ENCODE peak calls at places on chromosomes 4 and X, in seven cellular contexts. One of them, this sample, is unnamed.

GRCh38 chr4:142420461-142421095 is 425.5 kb downstream of the INPP4B start:
- DNase-seq in fibroblast of lung: no peak
- DNase-seq in AG10803: no peak
- DNase-seq in pancreas: no peak
- DNase-seq in CD8-positive, alpha-beta T cell: no peak
- DNase-seq in fibroblast of villous mesenchyme: no peak
- DNase-seq in foreskin fibroblast: no peak
- DNase-seq in this sample: no peak

GRCh38 chrX:69616520-69617203 is 749 bp downstream of the EDA start:
- DNase-seq in fibroblast of lung: no peak
- DNase-seq in AG10803: no peak
- DNase-seq in pancreas: peak; percentile 45
- DNase-seq in CD8-positive, alpha-beta T cell: peak; percentile 10
- DNase-seq in fibroblast of villous mesenchyme: no peak
- DNase-seq in foreskin fibroblast: no peak
- DNase-seq in this sample: no peak

GRCh38 chr4:6410078-6410477 is 62.3 kb downstream of the PPP2R2C start:
- DNase-seq in fibroblast of lung: no peak
- DNase-seq in AG10803: no peak
- DNase-seq in pancreas: no peak
- DNase-seq in CD8-positive, alpha-beta T cell: no peak
- DNase-seq in fibroblast of villous mesenchyme: no peak
- DNase-seq in foreskin fibroblast: no peak
- DNase-seq in this sample: no peak

GRCh38 chrX:68180501-68181061 is 252.7 kb downstream of the OPHN1 start:
- DNase-seq in fibroblast of lung: no peak
- DNase-seq in AG10803: no peak
- DNase-seq in pancreas: no peak
- DNase-seq in CD8-positive, alpha-beta T cell: no peak
- DNase-seq in fibroblast of villous mesenchyme: no peak
- DNase-seq in foreskin fibroblast: no peak
- DNase-seq in this sample: no peak

GRCh38 chr4:140851032-140851636 is 94.9 kb upstream of the TBC1D9 start:
- DNase-seq in fibroblast of lung: peak; percentile 81
- DNase-seq in AG10803: peak; percentile 57
- DNase-seq in pancreas: no peak
- DNase-seq in CD8-positive, alpha-beta T cell: no peak
- DNase-seq in fibroblast of villous mesenchyme: peak; percentile 65
- DNase-seq in foreskin fibroblast: peak; percentile 45
- DNase-seq in this sample: no peak

GRCh38 chr4:109432676-109433075 is 939 bp upstream of the SEC24B start:
- DNase-seq in fibroblast of lung: peak; percentile 65
- DNase-seq in AG10803: peak; percentile 83
- DNase-seq in pancreas: no peak
- DNase-seq in CD8-positive, alpha-beta T cell: no peak
- DNase-seq in fibroblast of villous mesenchyme: peak; percentile 77
- DNase-seq in foreskin fibroblast: peak; percentile 65
- DNase-seq in this sample: peak; percentile 44

GRCh38 chr4:22911285-22911684 is 218.5 kb downstream of the GBA3 start:
- DNase-seq in fibroblast of lung: no peak
- DNase-seq in AG10803: no peak
- DNase-seq in pancreas: no peak
- DNase-seq in CD8-positive, alpha-beta T cell: no peak
- DNase-seq in fibroblast of villous mesenchyme: no peak
- DNase-seq in foreskin fibroblast: no peak
- DNase-seq in this sample: no peak

GRCh38 chr4:38154681-38155588 is 194.7 kb downstream of the PTTG2 start:
- DNase-seq in fibroblast of lung: peak; percentile 52
- DNase-seq in AG10803: peak; percentile 64
- DNase-seq in pancreas: peak; percentile 67
- DNase-seq in CD8-positive, alpha-beta T cell: peak; percentile 26
- DNase-seq in fibroblast of villous mesenchyme: peak; percentile 79
- DNase-seq in foreskin fibroblast: no peak
- DNase-seq in this sample: no peak

GRCh38 chrX:56738670-56739069 is 9.6 kb downstream of the NBDY start:
- DNase-seq in fibroblast of lung: no peak
- DNase-seq in AG10803: no peak
- DNase-seq in pancreas: no peak
- DNase-seq in CD8-positive, alpha-beta T cell: no peak
- DNase-seq in fibroblast of villous mesenchyme: no peak
- DNase-seq in foreskin fibroblast: no peak
- DNase-seq in this sample: no peak

GRCh38 chr4:167380964-167381363 is 146.7 kb upstream of the SPOCK3 start:
- DNase-seq in fibroblast of lung: no peak
- DNase-seq in AG10803: no peak
- DNase-seq in pancreas: no peak
- DNase-seq in CD8-positive, alpha-beta T cell: no peak
- DNase-seq in fibroblast of villous mesenchyme: no peak
- DNase-seq in foreskin fibroblast: no peak
- DNase-seq in this sample: no peak

GRCh38 chr4:26885912-26886274 is 25.3 kb downstream of the STIM2 start:
- DNase-seq in fibroblast of lung: no peak
- DNase-seq in AG10803: no peak
- DNase-seq in pancreas: no peak
- DNase-seq in CD8-positive, alpha-beta T cell: no peak
- DNase-seq in fibroblast of villous mesenchyme: no peak
- DNase-seq in foreskin fibroblast: no peak
- DNase-seq in this sample: no peak

GRCh38 chr4:3563403-3563802 is 31.2 kb upstream of the LRPAP1 start:
- DNase-seq in fibroblast of lung: no peak
- DNase-seq in AG10803: no peak
- DNase-seq in pancreas: no peak
- DNase-seq in CD8-positive, alpha-beta T cell: no peak
- DNase-seq in fibroblast of villous mesenchyme: no peak
- DNase-seq in foreskin fibroblast: no peak
- DNase-seq in this sample: no peak

GRCh38 chrX:151729056-151729725 is 5.4 kb upstream of the CNGA2 start:
- DNase-seq in fibroblast of lung: no peak
- DNase-seq in AG10803: no peak
- DNase-seq in pancreas: no peak
- DNase-seq in CD8-positive, alpha-beta T cell: no peak
- DNase-seq in fibroblast of villous mesenchyme: no peak
- DNase-seq in foreskin fibroblast: no peak
- DNase-seq in this sample: no peak

GRCh38 chr4:79576480-79576803 is 168.4 kb upstream of the GK2 start:
- DNase-seq in fibroblast of lung: peak; percentile 57
- DNase-seq in AG10803: peak; percentile 21
- DNase-seq in pancreas: no peak
- DNase-seq in CD8-positive, alpha-beta T cell: no peak
- DNase-seq in fibroblast of villous mesenchyme: peak; percentile 42
- DNase-seq in foreskin fibroblast: no peak
- DNase-seq in this sample: no peak

GRCh38 chrX:13092455-13092941 is 48.1 kb upstream of the FAM9C start:
- DNase-seq in fibroblast of lung: no peak
- DNase-seq in AG10803: no peak
- DNase-seq in pancreas: no peak
- DNase-seq in CD8-positive, alpha-beta T cell: peak; percentile 73
- DNase-seq in fibroblast of villous mesenchyme: no peak
- DNase-seq in foreskin fibroblast: no peak
- DNase-seq in this sample: no peak

GRCh38 chr4:86306816-86307215 is 53.0 kb downstream of the MAPK10 start:
- DNase-seq in fibroblast of lung: peak; percentile 85
- DNase-seq in AG10803: peak; percentile 77
- DNase-seq in pancreas: no peak
- DNase-seq in CD8-positive, alpha-beta T cell: no peak
- DNase-seq in fibroblast of villous mesenchyme: peak; percentile 39
- DNase-seq in foreskin fibroblast: peak; percentile 59
- DNase-seq in this sample: peak; percentile 59

GRCh38 chr4:182918044-182918607 is 940 bp upstream of the DCTD start:
- DNase-seq in fibroblast of lung: no peak
- DNase-seq in AG10803: no peak
- DNase-seq in pancreas: no peak
- DNase-seq in CD8-positive, alpha-beta T cell: no peak
- DNase-seq in fibroblast of villous mesenchyme: no peak
- DNase-seq in foreskin fibroblast: no peak
- DNase-seq in this sample: no peak

GRCh38 chr4:22616516-22616915 is 76.2 kb upstream of the GBA3 start:
- DNase-seq in fibroblast of lung: no peak
- DNase-seq in AG10803: no peak
- DNase-seq in pancreas: no peak
- DNase-seq in CD8-positive, alpha-beta T cell: no peak
- DNase-seq in fibroblast of villous mesenchyme: no peak
- DNase-seq in foreskin fibroblast: no peak
- DNase-seq in this sample: no peak

GRCh38 chr4:99219072-99219471 is at the start of gene ADH6:
- DNase-seq in fibroblast of lung: no peak
- DNase-seq in AG10803: no peak
- DNase-seq in pancreas: no peak
- DNase-seq in CD8-positive, alpha-beta T cell: no peak
- DNase-seq in fibroblast of villous mesenchyme: no peak
- DNase-seq in foreskin fibroblast: no peak
- DNase-seq in this sample: no peak

GRCh38 chrX:47723689-47724088 is 64.7 kb upstream of the UXT start:
- DNase-seq in fibroblast of lung: no peak
- DNase-seq in AG10803: no peak
- DNase-seq in pancreas: no peak
- DNase-seq in CD8-positive, alpha-beta T cell: peak; percentile 10
- DNase-seq in fibroblast of villous mesenchyme: no peak
- DNase-seq in foreskin fibroblast: no peak
- DNase-seq in this sample: no peak

GRCh38 chr4:40300371-40301162 is 34.6 kb upstream of the CHRNA9 start:
- DNase-seq in fibroblast of lung: no peak
- DNase-seq in AG10803: no peak
- DNase-seq in pancreas: no peak
- DNase-seq in CD8-positive, alpha-beta T cell: no peak
- DNase-seq in fibroblast of villous mesenchyme: no peak
- DNase-seq in foreskin fibroblast: no peak
- DNase-seq in this sample: no peak
- TF ChIP-seq CTCF in fibroblast of lung: no peak
- TF ChIP-seq CTCF in AG10803: no peak
- TF ChIP-seq CTCF in pancreas: no peak
- TF ChIP-seq CTCF in CD8-positive, alpha-beta T cell: no peak
- TF ChIP-seq CTCF in fibroblast of villous mesenchyme: no peak
- TF ChIP-seq CTCF in foreskin fibroblast: no peak
- TF ChIP-seq CTCF in this sample: no peak

DNA sequence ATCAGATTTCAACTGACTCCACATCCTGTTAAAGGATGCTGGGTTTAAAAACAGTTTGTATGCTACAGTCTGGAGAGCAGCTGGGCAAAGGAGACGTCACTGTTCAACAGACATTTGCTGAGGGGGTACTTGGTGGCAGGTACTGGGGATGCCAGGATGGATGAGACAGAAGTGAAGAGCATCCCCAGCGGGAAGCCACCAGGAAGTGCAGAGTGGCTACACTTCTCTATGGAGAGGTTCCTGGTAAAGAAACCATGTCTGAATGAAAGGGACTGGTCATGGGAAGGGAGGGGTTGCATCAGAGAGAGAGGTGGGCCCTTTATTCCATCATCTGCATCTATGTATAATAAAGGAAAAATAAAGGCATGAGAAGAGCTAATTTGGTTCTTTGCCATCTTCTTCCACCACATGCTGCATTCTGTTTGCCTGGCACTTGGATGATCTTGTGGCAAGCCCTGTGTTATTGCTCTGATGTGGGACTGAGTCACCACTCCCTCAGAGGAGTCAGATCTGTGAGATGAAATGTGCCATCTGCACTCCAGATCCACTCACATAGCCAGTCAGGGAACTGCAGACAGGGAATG is 144.9 kb downstream of the SOWAHB start:
- DNase-seq in fibroblast of lung: peak; percentile 100
- DNase-seq in AG10803: peak; percentile 100
- DNase-seq in pancreas: no peak
- DNase-seq in CD8-positive, alpha-beta T cell: no peak
- DNase-seq in fibroblast of villous mesenchyme: peak; percentile 98
- DNase-seq in foreskin fibroblast: peak; percentile 99
- DNase-seq in this sample: peak; percentile 98
- H3K4me3 ChIP-seq in fibroblast of lung: no peak overlapping the region
- H3K4me3 ChIP-seq in AG10803: peak overlapping the region; percentile 5
- H3K4me3 ChIP-seq in pancreas: no peak overlapping the region
- H3K4me3 ChIP-seq in CD8-positive, alpha-beta T cell: no peak overlapping the region
- H3K4me3 ChIP-seq in fibroblast of villous mesenchyme: peak overlapping the region; percentile 33
- H3K4me3 ChIP-seq in foreskin fibroblast: peak overlapping the region; percentile 32
- H3K4me3 ChIP-seq in this sample: no peak overlapping the region

DNA sequence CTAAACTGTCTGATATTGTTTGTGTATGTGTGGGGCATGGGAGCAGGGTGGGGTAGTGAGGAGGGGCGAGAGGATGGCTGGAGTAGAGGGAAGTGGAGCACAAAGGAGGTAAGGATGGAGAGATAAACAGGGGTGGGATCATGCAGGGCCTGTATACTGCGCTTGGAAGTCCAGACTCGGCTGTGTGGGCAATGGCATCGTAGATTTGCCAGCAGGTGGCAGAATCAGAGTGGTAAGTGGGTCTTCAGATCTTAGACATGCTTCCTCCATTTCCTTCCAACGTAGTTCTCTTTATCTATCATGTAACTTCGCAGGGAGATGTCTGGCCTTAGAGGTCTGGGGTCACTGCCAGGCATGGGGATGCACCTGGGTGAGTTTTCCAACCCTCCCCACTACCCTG is 155.5 kb downstream of the PDGFRA start:
- DNase-seq in fibroblast of lung: peak; percentile 34
- DNase-seq in AG10803: peak; percentile 66
- DNase-seq in pancreas: no peak
- DNase-seq in CD8-positive, alpha-beta T cell: no peak
- DNase-seq in fibroblast of villous mesenchyme: peak; percentile 24
- DNase-seq in foreskin fibroblast: peak; percentile 18
- DNase-seq in this sample: peak; percentile 14
- TF ChIP-seq CTCF in fibroblast of lung: peak; percentile 38
- TF ChIP-seq CTCF in AG10803: peak; percentile 75
- TF ChIP-seq CTCF in pancreas: no peak
- TF ChIP-seq CTCF in CD8-positive, alpha-beta T cell: no peak
- TF ChIP-seq CTCF in fibroblast of villous mesenchyme: peak; percentile 35
- TF ChIP-seq CTCF in foreskin fibroblast: peak; percentile 68
- TF ChIP-seq CTCF in this sample: peak; percentile 75

GRCh38 chr4:173410106-173410505 is 11.2 kb upstream of the SCRG1 start:
- DNase-seq in fibroblast of lung: no peak
- DNase-seq in AG10803: no peak
- DNase-seq in pancreas: no peak
- DNase-seq in CD8-positive, alpha-beta T cell: no peak
- DNase-seq in fibroblast of villous mesenchyme: no peak
- DNase-seq in foreskin fibroblast: no peak
- DNase-seq in this sample: no peak

GRCh38 chr4:173403051-173403450 is 4.1 kb upstream of the SCRG1 start:
- DNase-seq in fibroblast of lung: no peak
- DNase-seq in AG10803: peak; percentile 75
- DNase-seq in pancreas: no peak
- DNase-seq in CD8-positive, alpha-beta T cell: no peak
- DNase-seq in fibroblast of villous mesenchyme: no peak
- DNase-seq in foreskin fibroblast: peak; percentile 26
- DNase-seq in this sample: peak; percentile 66

GRCh38 chr4:173411106-173411703 is 12.3 kb upstream of the SCRG1 start:
- DNase-seq in fibroblast of lung: peak; percentile 49
- DNase-seq in AG10803: no peak
- DNase-seq in pancreas: no peak
- DNase-seq in CD8-positive, alpha-beta T cell: no peak
- DNase-seq in fibroblast of villous mesenchyme: peak; percentile 13
- DNase-seq in foreskin fibroblast: no peak
- DNase-seq in this sample: no peak

GRCh38 chr4:173404296-173404865 is 5.5 kb upstream of the SCRG1 start:
- DNase-seq in fibroblast of lung: no peak
- DNase-seq in AG10803: no peak
- DNase-seq in pancreas: no peak
- DNase-seq in CD8-positive, alpha-beta T cell: no peak
- DNase-seq in fibroblast of villous mesenchyme: no peak
- DNase-seq in foreskin fibroblast: no peak
- DNase-seq in this sample: no peak

GRCh38 chr4:173405840-173406606 is 7.1 kb upstream of the SCRG1 start:
- DNase-seq in fibroblast of lung: no peak
- DNase-seq in AG10803: no peak
- DNase-seq in pancreas: no peak
- DNase-seq in CD8-positive, alpha-beta T cell: no peak
- DNase-seq in fibroblast of villous mesenchyme: no peak
- DNase-seq in foreskin fibroblast: no peak
- DNase-seq in this sample: no peak
- H3K4me3 ChIP-seq in fibroblast of lung: no peak overlapping the region
- H3K4me3 ChIP-seq in AG10803: no peak overlapping the region
- H3K4me3 ChIP-seq in pancreas: no peak overlapping the region
- H3K4me3 ChIP-seq in CD8-positive, alpha-beta T cell: no peak overlapping the region
- H3K4me3 ChIP-seq in fibroblast of villous mesenchyme: no peak overlapping the region
- H3K4me3 ChIP-seq in foreskin fibroblast: no peak overlapping the region
- H3K4me3 ChIP-seq in this sample: no peak overlapping the region

GRCh38 chrX:112043997-112044396 is 38.6 kb downstream of the TRPC5 start:
- DNase-seq in fibroblast of lung: no peak
- DNase-seq in AG10803: no peak
- DNase-seq in pancreas: no peak
- DNase-seq in CD8-positive, alpha-beta T cell: no peak
- DNase-seq in fibroblast of villous mesenchyme: peak; percentile 0
- DNase-seq in foreskin fibroblast: no peak
- DNase-seq in this sample: no peak
- TF ChIP-seq CTCF in fibroblast of lung: no peak
- TF ChIP-seq CTCF in AG10803: peak; percentile 25
- TF ChIP-seq CTCF in pancreas: no peak
- TF ChIP-seq CTCF in CD8-positive, alpha-beta T cell: no peak
- TF ChIP-seq CTCF in fibroblast of villous mesenchyme: peak; percentile 13
- TF ChIP-seq CTCF in foreskin fibroblast: no peak
- TF ChIP-seq CTCF in this sample: no peak

This sample was measured in AG09309.